ENCODE peak calls at places on chromosomes 12 and 14, in ten cellular contexts. P is NCI-H774; V is stimulated activated CD4-positive, alpha-beta T cell treated with anti-CD3 and anti-CD28 coated beads, Interleukin-15, amount 100 ng/mL, for 24 hours; K is T-cell; Y is activated CD4-positive, alpha-beta T cell treated with anti-CD3 and anti-CD28 coated beads for 4 hours; F is T-helper 17 cell; S is left lung; C is activated naive CD8-positive, alpha-beta T cell treated with anti-CD3 and anti-CD28 coated beads, Interleukin-2, amount 50 U/mL, for 16 hours; I is cardiac fibroblast; W is fibroblast of mammary gland. N is an unnamed sample.

GRCh38 chr14:67620217-67620789 is 583 bp downstream of the ARG2 start:
- DNase-seq in P (no peak), F (no peak), C (no peak), K (no peak), Y (no peak), S (no peak), W (no peak), I (no peak), V (peak), N (peak)

GRCh38 chr12:14664434-14665023 is 31.9 kb downstream of the GUCY2C start:
- DNase-seq in W (peak), I (peak), K (peak), C (no peak), P (no peak), F (no peak), V (peak), S (no peak), Y (peak), N (peak)

GRCh38 chr14:62002636-62003035 is 240.4 kb downstream of the SNAPC1 start:
- DNase-seq in W (peak), V (no peak), P (no peak), K (no peak), C (no peak), I (peak), Y (no peak), S (no peak), F (no peak), N (no peak)

GRCh38 chr14:95291859-95292542 is 27.7 kb downstream of the CLMN start:
- DNase-seq in F (no peak), V (peak), W (peak), S (no peak), K (no peak), Y (peak), C (no peak), I (peak), P (peak), N (peak)

GRCh38 chr12:3046441-3047200 is 30.6 kb upstream of the TSPAN9 start:
- DNase-seq in W (peak), F (no peak), V (no peak), Y (no peak), S (no peak), C (no peak), P (no peak), I (no peak), K (no peak), N (no peak)

GRCh38 chr12:1758887-1759286 is 61.5 kb upstream of the LRTM2 start:
- DNase-seq in F (no peak), I (no peak), S (no peak), P (no peak), C (no peak), W (no peak), Y (no peak), K (no peak), V (no peak), N (no peak)

GRCh38 chr14:100955201-100955600 is 51.7 kb upstream of the RTL1 start:
- DNase-seq in Y (no peak), P (no peak), I (peak), C (no peak), S (no peak), K (no peak), W (peak), F (no peak), V (no peak), N (no peak)

GRCh38 chr14:45201908-45202307 is 51.1 kb downstream of the MIS18BP1 start:
- DNase-seq in Y (no peak), K (no peak), W (peak), P (no peak), F (no peak), S (no peak), V (peak), C (no peak), I (peak), N (no peak)

GRCh38 chr12:3727877-3728632 is 24.9 kb downstream of the CRACR2A start:
- DNase-seq in P (no peak), C (no peak), W (peak), S (no peak), I (peak), F (no peak), V (peak), Y (peak), K (no peak), N (no peak)

GRCh38 chr12:25495336-25496097 is 57.6 kb downstream of the LMNTD1 start:
- DNase-seq in V (no peak), I (peak), S (no peak), C (no peak), K (no peak), F (no peak), P (no peak), Y (no peak), W (peak), N (no peak)